ENCODE peak calls at places on chromosomes 4 and X, in six cellular contexts. N, R, T, D, Z and A are unnamed samples.

GRCh38 chrX:95351089-95351488 is 1333.6 kb upstream of the DIAPH2 start:
- DNase-seq in N (no peak), T (no peak), R (no peak), D (no peak), Z (no peak), A (no peak)

GRCh38 chrX:74500555-74500954 is 79.3 kb downstream of the SLC16A2 start:
- DNase-seq in N (no peak), D (no peak), T (no peak), Z (no peak), R (no peak), A (no peak)

GRCh38 chr4:82519072-82519471 is 42.7 kb downstream of the TMEM150C start:
- DNase-seq in T (peak), N (peak), D (peak), Z (no peak), R (no peak), A (no peak)

GRCh38 chr4:4758708-4759107 is 100.8 kb upstream of the MSX1 start:
- DNase-seq in R (no peak), N (no peak), Z (no peak), T (no peak), D (no peak), A (no peak)

GRCh38 chr4:156829194-156829593 is 142.4 kb downstream of the PDGFC start:
- DNase-seq in D (no peak), T (peak), R (no peak), N (no peak), Z (no peak), A (no peak)

GRCh38 chrX:30592846-30593245 is 15.3 kb upstream of the TASL start:
- DNase-seq in R (no peak), T (no peak), N (no peak), D (no peak), Z (no peak), A (no peak)

GRCh38 chrX:154329284-154329683 is 33.7 kb downstream of the TKTL1 start:
- DNase-seq in N (no peak), T (no peak), R (no peak), D (no peak), Z (no peak), A (no peak)

GRCh38 chrX:136047969-136048368 is 62.7 kb downstream of the SLC9A6 start:
- DNase-seq in R (no peak), N (no peak), D (peak), Z (no peak), T (peak), A (no peak)

GRCh38 chr4:81652069-81652478 is 180.4 kb upstream of the RASGEF1B start:
- DNase-seq in R (no peak), D (no peak), T (no peak), N (peak), Z (no peak), A (no peak)

GRCh38 chrX:36908801-36909403 is 99.3 kb upstream of the FAM47C start:
- DNase-seq in R (peak), D (peak), Z (no peak), N (peak), T (peak), A (no peak)